ENCODE peak calls at places on chromosomes 7 and 10, in nine cellular contexts. One of them, this sample, is unnamed. For H3K27me3 and H3K36me3, the result is how much of the 10 kb centered on the place peaks cover.

GRCh38 chr7:129188892-129189660 is 643 bp downstream of the SMO start:
- DNase-seq in hepatocyte: peak
- DNase-seq in astrocyte: peak
- DNase-seq in GM06990: no peak
- DNase-seq in brain microvascular endothelial cell: no peak
- DNase-seq in mammary epithelial cell: peak
- DNase-seq in pancreas: no peak
- DNase-seq in heart left ventricle: no peak
- DNase-seq in adrenal gland: no peak
- DNase-seq in this sample: peak

GRCh38 chr7:82339958-82340357 is 103.6 kb downstream of the CACNA2D1 start:
- DNase-seq in hepatocyte: no peak
- DNase-seq in brain microvascular endothelial cell: no peak
- DNase-seq in astrocyte: no peak
- DNase-seq in heart left ventricle: no peak
- DNase-seq in pancreas: no peak
- DNase-seq in mammary epithelial cell: no peak
- DNase-seq in GM06990: no peak
- DNase-seq in adrenal gland: no peak
- DNase-seq in this sample: no peak

GRCh38 chr10:8060010-8060703 is 5.7 kb downstream of the GATA3 start:
- DNase-seq in mammary epithelial cell: peak
- DNase-seq in hepatocyte: peak
- DNase-seq in adrenal gland: no peak
- DNase-seq in brain microvascular endothelial cell: no peak
- DNase-seq in astrocyte: peak
- DNase-seq in pancreas: no peak
- DNase-seq in heart left ventricle: no peak
- DNase-seq in GM06990: peak
- DNase-seq in this sample: no peak

GRCh38 chr10:58334817-58335305 is at the start of gene UBE2D1:
- DNase-seq in GM06990: peak
- DNase-seq in brain microvascular endothelial cell: peak
- DNase-seq in mammary epithelial cell: peak
- DNase-seq in heart left ventricle: peak
- DNase-seq in astrocyte: peak
- DNase-seq in pancreas: peak
- DNase-seq in hepatocyte: peak
- DNase-seq in adrenal gland: peak
- DNase-seq in this sample: peak

GRCh38 chr10:3619276-3619675 is 165.7 kb downstream of the KLF6 start:
- DNase-seq in astrocyte: no peak
- DNase-seq in pancreas: no peak
- DNase-seq in hepatocyte: no peak
- DNase-seq in heart left ventricle: no peak
- DNase-seq in mammary epithelial cell: no peak
- DNase-seq in GM06990: no peak
- DNase-seq in adrenal gland: no peak
- DNase-seq in brain microvascular endothelial cell: no peak
- DNase-seq in this sample: no peak

GRCh38 chr7:150325110-150325611 is 1.8 kb upstream of the ACTR3C start:
- DNase-seq in brain microvascular endothelial cell: no peak
- DNase-seq in pancreas: no peak
- DNase-seq in astrocyte: peak
- DNase-seq in heart left ventricle: no peak
- DNase-seq in mammary epithelial cell: no peak
- DNase-seq in hepatocyte: no peak
- DNase-seq in GM06990: no peak
- DNase-seq in adrenal gland: peak
- DNase-seq in this sample: no peak

GRCh38 chr7:122694697-122695096 is 4.2 kb downstream of the RNF133 start:
- DNase-seq in GM06990: no peak
- DNase-seq in heart left ventricle: no peak
- DNase-seq in pancreas: no peak
- DNase-seq in astrocyte: no peak
- DNase-seq in brain microvascular endothelial cell: no peak
- DNase-seq in hepatocyte: no peak
- DNase-seq in mammary epithelial cell: no peak
- DNase-seq in adrenal gland: no peak
- DNase-seq in this sample: no peak

GRCh38 chr10:69994262-69994661 is 58.4 kb upstream of the MACROH2A2 start:
- DNase-seq in pancreas: no peak
- DNase-seq in astrocyte: peak
- DNase-seq in brain microvascular endothelial cell: peak
- DNase-seq in adrenal gland: peak
- DNase-seq in GM06990: no peak
- DNase-seq in mammary epithelial cell: peak
- DNase-seq in hepatocyte: peak
- DNase-seq in heart left ventricle: peak
- DNase-seq in this sample: peak

GRCh38 chr7:133051066-133051465 is 30.8 kb downstream of the CHCHD3 start:
- DNase-seq in hepatocyte: peak
- DNase-seq in mammary epithelial cell: no peak
- DNase-seq in brain microvascular endothelial cell: peak
- DNase-seq in astrocyte: peak
- DNase-seq in GM06990: no peak
- DNase-seq in pancreas: no peak
- DNase-seq in adrenal gland: no peak
- DNase-seq in heart left ventricle: peak
- DNase-seq in this sample: peak

GRCh38 chr7:20441886-20442505 is 111.3 kb downstream of the ITGB8 start:
- DNase-seq in heart left ventricle: no peak
- DNase-seq in hepatocyte: no peak
- DNase-seq in pancreas: no peak
- DNase-seq in mammary epithelial cell: peak
- DNase-seq in astrocyte: peak
- DNase-seq in adrenal gland: no peak
- DNase-seq in GM06990: no peak
- DNase-seq in brain microvascular endothelial cell: no peak
- DNase-seq in this sample: peak

GRCh38 chr10:87945994-87946393 is 82.6 kb downstream of the PTEN start:
- DNase-seq in mammary epithelial cell: no peak
- DNase-seq in astrocyte: no peak
- DNase-seq in adrenal gland: no peak
- DNase-seq in pancreas: no peak
- DNase-seq in brain microvascular endothelial cell: no peak
- DNase-seq in hepatocyte: no peak
- DNase-seq in GM06990: no peak
- DNase-seq in heart left ventricle: no peak
- DNase-seq in this sample: no peak

GRCh38 chr10:70940834-70941568 is 52.6 kb upstream of the PCBD1 start:
- DNase-seq in pancreas: peak
- DNase-seq in mammary epithelial cell: peak
- DNase-seq in heart left ventricle: peak
- DNase-seq in brain microvascular endothelial cell: peak
- DNase-seq in astrocyte: peak
- DNase-seq in hepatocyte: peak
- DNase-seq in adrenal gland: no peak
- DNase-seq in GM06990: no peak
- DNase-seq in this sample: peak

GRCh38 chr10:120514035-120514620 is 57.1 kb downstream of the PLPP4 start:
- DNase-seq in brain microvascular endothelial cell: peak
- DNase-seq in GM06990: no peak
- DNase-seq in adrenal gland: peak
- DNase-seq in astrocyte: no peak
- DNase-seq in mammary epithelial cell: peak
- DNase-seq in heart left ventricle: no peak
- DNase-seq in hepatocyte: peak
- DNase-seq in pancreas: no peak
- DNase-seq in this sample: peak

GRCh38 chr10:43299579-43299978 is 32.7 kb upstream of the RASGEF1A start:
- DNase-seq in hepatocyte: no peak
- DNase-seq in brain microvascular endothelial cell: no peak
- DNase-seq in mammary epithelial cell: no peak
- DNase-seq in pancreas: no peak
- DNase-seq in GM06990: no peak
- DNase-seq in heart left ventricle: no peak
- DNase-seq in astrocyte: no peak
- DNase-seq in adrenal gland: no peak
- DNase-seq in this sample: no peak

GRCh38 chr7:82729172-82730030 is 285.8 kb upstream of the CACNA2D1 start:
- DNase-seq in mammary epithelial cell: peak
- DNase-seq in hepatocyte: peak
- DNase-seq in pancreas: no peak
- DNase-seq in GM06990: no peak
- DNase-seq in heart left ventricle: no peak
- DNase-seq in brain microvascular endothelial cell: peak
- DNase-seq in adrenal gland: no peak
- DNase-seq in astrocyte: no peak
- DNase-seq in this sample: peak

GRCh38 chr7:72063325-72063724 is 348.8 kb downstream of the CALN1 start:
- DNase-seq in adrenal gland: no peak
- DNase-seq in brain microvascular endothelial cell: no peak
- DNase-seq in mammary epithelial cell: no peak
- DNase-seq in pancreas: no peak
- DNase-seq in heart left ventricle: no peak
- DNase-seq in astrocyte: no peak
- DNase-seq in hepatocyte: no peak
- DNase-seq in GM06990: no peak
- DNase-seq in this sample: no peak

GRCh38 chr7:55477781-55478374 is 94.4 kb downstream of the VOPP1 start:
- DNase-seq in heart left ventricle: no peak
- DNase-seq in brain microvascular endothelial cell: peak
- DNase-seq in hepatocyte: no peak
- DNase-seq in GM06990: no peak
- DNase-seq in pancreas: no peak
- DNase-seq in astrocyte: peak
- DNase-seq in mammary epithelial cell: peak
- DNase-seq in adrenal gland: peak
- DNase-seq in this sample: peak

GRCh38 chr7:142329062-142329788 is 71.4 kb upstream of the PRSS58 start:
- DNase-seq in heart left ventricle: no peak
- DNase-seq in pancreas: no peak
- DNase-seq in GM06990: no peak
- DNase-seq in adrenal gland: no peak
- DNase-seq in mammary epithelial cell: no peak
- DNase-seq in astrocyte: no peak
- DNase-seq in brain microvascular endothelial cell: no peak
- DNase-seq in hepatocyte: no peak
- DNase-seq in this sample: no peak
- H3K4me3 ChIP-seq in heart left ventricle: no peak
- H3K4me3 ChIP-seq in pancreas: no peak
- H3K4me3 ChIP-seq in GM06990: no peak
- H3K4me3 ChIP-seq in adrenal gland: no peak
- H3K4me3 ChIP-seq in mammary epithelial cell: no peak
- H3K4me3 ChIP-seq in astrocyte: no peak
- H3K4me3 ChIP-seq in brain microvascular endothelial cell: no peak
- H3K4me3 ChIP-seq in hepatocyte: no peak
- H3K4me3 ChIP-seq in this sample: no peak

GRCh38 chr10:117138838-117139580 is 939 bp upstream of the VAX1 start:
- DNase-seq in mammary epithelial cell: no peak
- DNase-seq in GM06990: no peak
- DNase-seq in brain microvascular endothelial cell: no peak
- DNase-seq in adrenal gland: no peak
- DNase-seq in heart left ventricle: no peak
- DNase-seq in astrocyte: no peak
- DNase-seq in pancreas: no peak
- DNase-seq in hepatocyte: no peak
- DNase-seq in this sample: peak

GRCh38 chr10:117139581-117140524 is 1.8 kb upstream of the VAX1 start:
- DNase-seq in astrocyte: no peak
- DNase-seq in heart left ventricle: no peak
- DNase-seq in pancreas: no peak
- DNase-seq in adrenal gland: no peak
- DNase-seq in brain microvascular endothelial cell: no peak
- DNase-seq in GM06990: no peak
- DNase-seq in mammary epithelial cell: no peak
- DNase-seq in hepatocyte: no peak
- DNase-seq in this sample: no peak

GRCh38 chr10:117145019-117145418 is 6.9 kb upstream of the VAX1 start:
- DNase-seq in astrocyte: no peak
- DNase-seq in mammary epithelial cell: no peak
- DNase-seq in heart left ventricle: no peak
- DNase-seq in brain microvascular endothelial cell: no peak
- DNase-seq in hepatocyte: no peak
- DNase-seq in GM06990: no peak
- DNase-seq in adrenal gland: no peak
- DNase-seq in pancreas: no peak
- DNase-seq in this sample: no peak

GRCh38 chr10:117140525-117140902 is 2.4 kb upstream of the VAX1 start:
- DNase-seq in mammary epithelial cell: no peak
- DNase-seq in pancreas: no peak
- DNase-seq in heart left ventricle: no peak
- DNase-seq in brain microvascular endothelial cell: no peak
- DNase-seq in hepatocyte: no peak
- DNase-seq in adrenal gland: no peak
- DNase-seq in GM06990: no peak
- DNase-seq in astrocyte: no peak
- DNase-seq in this sample: no peak

GRCh38 chr10:117143424-117143823 is 5.4 kb upstream of the VAX1 start:
- DNase-seq in astrocyte: no peak
- DNase-seq in heart left ventricle: no peak
- DNase-seq in pancreas: no peak
- DNase-seq in adrenal gland: no peak
- DNase-seq in mammary epithelial cell: no peak
- DNase-seq in hepatocyte: no peak
- DNase-seq in brain microvascular endothelial cell: no peak
- DNase-seq in GM06990: no peak
- DNase-seq in this sample: no peak
- H3K27me3 ChIP-seq in astrocyte: half or more
- H3K27me3 ChIP-seq in heart left ventricle: half or more
- H3K27me3 ChIP-seq in pancreas: under half
- H3K27me3 ChIP-seq in adrenal gland: half or more
- H3K27me3 ChIP-seq in mammary epithelial cell: under half
- H3K27me3 ChIP-seq in hepatocyte: half or more
- H3K27me3 ChIP-seq in brain microvascular endothelial cell: under half
- H3K27me3 ChIP-seq in GM06990: under half
- H3K27me3 ChIP-seq in this sample: under half

GRCh38 chr7:5375925-5376324 is 47.7 kb downstream of the TNRC18 start:
- DNase-seq in adrenal gland: no peak
- DNase-seq in mammary epithelial cell: no peak
- DNase-seq in GM06990: no peak
- DNase-seq in hepatocyte: no peak
- DNase-seq in heart left ventricle: no peak
- DNase-seq in pancreas: no peak
- DNase-seq in brain microvascular endothelial cell: no peak
- DNase-seq in astrocyte: no peak
- DNase-seq in this sample: no peak
- H3K36me3 ChIP-seq in adrenal gland: under half
- H3K36me3 ChIP-seq in mammary epithelial cell: under half
- H3K36me3 ChIP-seq in GM06990: under half
- H3K36me3 ChIP-seq in hepatocyte: under half
- H3K36me3 ChIP-seq in heart left ventricle: half or more
- H3K36me3 ChIP-seq in pancreas: under half
- H3K36me3 ChIP-seq in brain microvascular endothelial cell: under half
- H3K36me3 ChIP-seq in astrocyte: under half
- H3K36me3 ChIP-seq in this sample: under half

DNA sequence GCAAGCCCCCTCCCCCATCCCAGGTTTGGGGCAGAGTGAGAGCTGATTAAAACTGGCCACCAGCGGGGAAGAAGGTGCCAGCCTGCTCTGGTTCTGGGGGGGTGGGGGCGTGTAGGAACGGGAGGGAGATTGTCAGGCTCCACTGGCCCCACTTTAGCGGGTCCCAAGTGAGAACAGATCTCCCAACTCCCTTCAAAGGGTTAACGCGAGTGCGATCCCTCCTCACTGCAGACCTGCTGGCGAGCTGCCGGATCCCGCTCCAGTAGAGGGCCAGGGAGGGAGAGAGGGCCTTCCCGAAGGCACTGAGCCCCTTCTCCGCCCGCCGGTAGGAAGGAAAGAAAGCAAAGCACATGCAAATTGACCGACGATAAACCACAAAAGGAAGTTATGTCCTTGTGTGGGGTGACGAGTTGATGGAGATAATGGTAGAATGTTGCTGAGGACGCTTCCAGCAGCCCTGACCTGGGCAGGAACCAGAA is 1.3 kb downstream of the NRG3 start:
- DNase-seq in brain microvascular endothelial cell: no peak
- DNase-seq in astrocyte: no peak
- DNase-seq in adrenal gland: no peak
- DNase-seq in heart left ventricle: no peak
- DNase-seq in GM06990: no peak
- DNase-seq in mammary epithelial cell: no peak
- DNase-seq in pancreas: no peak
- DNase-seq in hepatocyte: peak
- DNase-seq in this sample: no peak
- H3K4me3 ChIP-seq in brain microvascular endothelial cell: peak
- H3K4me3 ChIP-seq in astrocyte: peak
- H3K4me3 ChIP-seq in adrenal gland: peak
- H3K4me3 ChIP-seq in heart left ventricle: peak
- H3K4me3 ChIP-seq in GM06990: no peak
- H3K4me3 ChIP-seq in mammary epithelial cell: no peak
- H3K4me3 ChIP-seq in pancreas: no peak
- H3K4me3 ChIP-seq in hepatocyte: no peak
- H3K4me3 ChIP-seq in this sample: no peak